ENCODE peak calls at places on chromosomes 5 and 9, in ten cellular contexts. N is kidney, O is HCT116, Z is aorta, Y is body of pancreas, J is sigmoid colon, M is uterus, C is tibial nerve, H is GM23248, X is prostate gland. K is an unnamed sample.

GRCh38 chr5:101689306-101689705 is 606.8 kb downstream of the SLCO4C1 start:
- DNase-seq in N (no peak), O (no peak), Z (no peak), Y (no peak), J (no peak), M (no peak), C (no peak), H (no peak), X (no peak), K (no peak)

GRCh38 chr5:72596956-72597355 is 89.7 kb upstream of the ZNF366 start:
- DNase-seq in N (no peak), O (no peak), Z (no peak), Y (no peak), J (no peak), M (no peak), C (no peak), H (peak; percentile 11), X (no peak), K (no peak)

GRCh38 chr9:3508078-3508431 is 17.7 kb downstream of the RFX3 start:
- DNase-seq in N (no peak), O (no peak), Z (no peak), Y (no peak), J (no peak), M (no peak), C (no peak), H (no peak), X (no peak), K (no peak)

GRCh38 chr5:129097498-129098296 is 3.1 kb downstream of the ISOC1 start:
- DNase-seq in N (no peak), O (no peak), Z (no peak), Y (no peak), J (no peak), M (no peak), C (no peak), H (no peak), X (peak; percentile 4), K (no peak)

GRCh38 chr9:96139592-96140251 is 162.3 kb downstream of the HSD17B3 start:
- DNase-seq in N (no peak), O (no peak), Z (peak; percentile 82), Y (no peak), J (peak; percentile 91), M (peak; percentile 32), C (peak; percentile 65), H (peak; percentile 91), X (peak; percentile 88), K (peak; percentile 80)

GRCh38 chr9:91978739-91979414 is 28.8 kb upstream of the ROR2 start:
- DNase-seq in N (no peak), O (peak; percentile 26), Z (no peak), Y (no peak), J (no peak), M (no peak), C (no peak), H (peak; percentile 87), X (peak; percentile 6), K (no peak)

GRCh38 chr5:133681896-133682295 is 69.6 kb upstream of the FSTL4 start:
- DNase-seq in N (no peak), O (no peak), Z (peak; percentile 23), Y (no peak), J (peak; percentile 21), M (no peak), C (no peak), H (no peak), X (no peak), K (no peak)

GRCh38 chr5:34709861-34710673 is 53.9 kb downstream of the RAI14 start:
- DNase-seq in N (no peak), O (no peak), Z (no peak), Y (no peak), J (no peak), M (no peak), C (no peak), H (peak; percentile 76), X (no peak), K (no peak)

GRCh38 chr5:34715711-34716110 is 59.6 kb downstream of the RAI14 start:
- DNase-seq in N (no peak), O (no peak), Z (no peak), Y (no peak), J (no peak), M (no peak), C (no peak), H (peak; percentile 66), X (no peak), K (no peak)

GRCh38 chr5:115282131-115282530 is 14.3 kb downstream of the CCDC112 start:
- DNase-seq in N (no peak), O (no peak), Z (no peak), Y (no peak), J (no peak), M (no peak), C (no peak), H (no peak), X (no peak), K (no peak)

GRCh38 chr5:13218518-13218917 is 726.0 kb downstream of the DNAH5 start:
- DNase-seq in N (no peak), O (no peak), Z (no peak), Y (no peak), J (no peak), M (no peak), C (no peak), H (peak; percentile 49), X (no peak), K (no peak)

GRCh38 chr5:178327931-178328711 is 95.5 kb upstream of the PHYKPL start:
- DNase-seq in N (peak; percentile 48), O (no peak), Z (peak; percentile 47), Y (no peak), J (no peak), M (no peak), C (no peak), H (no peak), X (no peak), K (no peak)

GRCh38 chr9:36961568-36962360 is 72.3 kb downstream of the PAX5 start:
- DNase-seq in N (no peak), O (no peak), Z (no peak), Y (peak; percentile 13), J (no peak), M (no peak), C (no peak), H (peak; percentile 37), X (peak; percentile 22), K (no peak)

GRCh38 chr5:132136906-132137305 is 63.3 kb downstream of the CSF2 start:
- DNase-seq in N (no peak), O (no peak), Z (no peak), Y (no peak), J (no peak), M (no peak), C (no peak), H (peak; percentile 91), X (no peak), K (no peak)

GRCh38 chr9:71901695-71902094 is 9.3 kb downstream of the ABHD17B start:
- DNase-seq in N (no peak), O (no peak), Z (no peak), Y (no peak), J (no peak), M (no peak), C (no peak), H (no peak), X (no peak), K (no peak)
- H3K4me1 ChIP-seq in N (no peaks in the 10 kb centered on the region), O (no peaks in the 10 kb centered on the region), Z (no peaks in the 10 kb centered on the region), Y (peaks cover 26% of the 10 kb centered on the region), J (peaks cover 2% of the 10 kb centered on the region), M (no peaks in the 10 kb centered on the region), C (peaks cover 7% of the 10 kb centered on the region), H (no peaks in the 10 kb centered on the region), X (no peaks in the 10 kb centered on the region), K (peaks cover 2% of the 10 kb centered on the region)

DNA sequence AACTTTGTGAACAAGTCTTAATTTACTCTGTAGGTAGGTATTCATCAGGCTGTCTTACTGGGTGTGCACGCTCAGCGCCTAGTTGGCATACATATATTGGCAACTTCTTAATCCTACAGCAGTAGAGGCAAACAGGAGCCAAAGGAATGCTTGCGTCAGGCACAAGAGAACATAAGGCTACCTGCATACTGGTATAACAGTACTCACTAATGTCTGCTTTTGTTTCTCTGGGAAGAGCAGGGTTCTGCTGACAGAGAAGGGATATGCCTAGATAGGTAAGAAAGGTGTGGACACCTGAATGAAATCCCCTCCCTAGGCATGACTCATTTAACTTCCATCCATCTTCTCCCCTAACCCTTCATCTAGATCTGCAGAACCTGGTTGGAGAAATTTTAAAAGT is 40.1 kb downstream of the ELL2 start:
- DNase-seq in N (no peak), O (no peak), Z (no peak), Y (no peak), J (no peak), M (no peak), C (no peak), H (no peak), X (no peak), K (no peak)
- H3K4me1 ChIP-seq in N (no peaks in the 10 kb centered on the region), O (no peaks in the 10 kb centered on the region), Z (peaks cover 2% of the 10 kb centered on the region), Y (peaks cover 73% of the 10 kb centered on the region), J (no peaks in the 10 kb centered on the region), M (no peaks in the 10 kb centered on the region), C (no peaks in the 10 kb centered on the region), H (peaks cover 70% of the 10 kb centered on the region), X (peaks cover 5% of the 10 kb centered on the region), K (peaks cover 2% of the 10 kb centered on the region)

GRCh38 chr5:124054564-124054963 is 542.6 kb downstream of the CSNK1G3 start:
- DNase-seq in N (no peak), O (no peak), Z (no peak), Y (no peak), J (no peak), M (no peak), C (no peak), H (no peak), X (no peak), K (no peak)

GRCh38 chr5:124056326-124057160 is 544.6 kb downstream of the CSNK1G3 start:
- DNase-seq in N (no peak), O (no peak), Z (no peak), Y (no peak), J (no peak), M (no peak), C (no peak), H (no peak), X (no peak), K (no peak)

GRCh38 chr5:124053340-124053739 is 541.4 kb downstream of the CSNK1G3 start:
- DNase-seq in N (no peak), O (no peak), Z (no peak), Y (no peak), J (no peak), M (no peak), C (no peak), H (no peak), X (no peak), K (no peak)

GRCh38 chr5:124057161-124057814 is 545.3 kb downstream of the CSNK1G3 start:
- DNase-seq in N (no peak), O (no peak), Z (no peak), Y (peak; percentile 63), J (peak; percentile 66), M (peak; percentile 18), C (no peak), H (no peak), X (peak; percentile 56), K (no peak)

DNA sequence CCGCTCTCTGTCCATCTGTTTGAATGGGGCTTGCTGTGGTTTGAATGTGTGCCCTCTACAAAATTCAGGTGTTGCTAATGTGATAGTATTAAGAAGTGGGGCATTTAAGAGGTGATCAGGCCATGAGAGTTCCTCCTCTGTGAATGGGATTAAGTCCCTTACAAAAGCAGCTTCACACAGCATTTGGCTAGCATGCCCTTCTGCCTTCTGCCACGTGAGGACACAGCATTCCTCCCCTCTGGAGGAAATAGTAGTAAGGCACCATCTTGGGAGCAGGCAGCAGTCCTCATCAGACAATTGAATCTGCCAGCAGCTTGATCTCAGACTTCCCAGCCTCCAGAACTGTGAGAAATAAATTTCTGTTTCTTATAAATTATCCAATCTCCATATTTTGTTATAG is 540.2 kb downstream of the CSNK1G3 start:
- DNase-seq in N (no peak), O (no peak), Z (no peak), Y (no peak), J (no peak), M (no peak), C (no peak), H (no peak), X (no peak), K (no peak)
- H3K4me1 ChIP-seq in N (peaks cover 2% of the 10 kb centered on the region), O (no peaks in the 10 kb centered on the region), Z (peaks cover 2% of the 10 kb centered on the region), Y (peaks cover 9% of the 10 kb centered on the region), J (peaks cover 6% of the 10 kb centered on the region), M (no peaks in the 10 kb centered on the region), C (no peaks in the 10 kb centered on the region), H (no peaks in the 10 kb centered on the region), X (no peaks in the 10 kb centered on the region), K (peaks cover 2% of the 10 kb centered on the region)

GRCh38 chr9:131640438-131641181 is 95.3 kb downstream of the PRRT1B start:
- DNase-seq in N (no peak), O (no peak), Z (no peak), Y (no peak), J (peak; percentile 67), M (no peak), C (no peak), H (peak; percentile 76), X (no peak), K (no peak)
- H3K4me1 ChIP-seq in N (peaks cover 17% of the 10 kb centered on the region), O (peaks cover 3% of the 10 kb centered on the region), Z (peaks cover 4% of the 10 kb centered on the region), Y (peaks cover 2% of the 10 kb centered on the region), J (peaks cover 56% of the 10 kb centered on the region), M (peaks cover 3% of the 10 kb centered on the region), C (peaks cover 18% of the 10 kb centered on the region), H (peaks cover 20% of the 10 kb centered on the region), X (peaks cover 18% of the 10 kb centered on the region), K (peaks cover 3% of the 10 kb centered on the region)